ENCODE peak calls at places on chromosome 18, in six cellular contexts. One of them, this sample, is unnamed.

GRCh38 chr18:46625069-46625468 is 32.0 kb downstream of the LOXHD1 start:
- DNase-seq in endothelial cell of umbilical vein: no peak
- DNase-seq in K562: no peak
- DNase-seq in stomach: no peak
- DNase-seq in heart left ventricle: no peak
- DNase-seq in body of pancreas: no peak
- DNase-seq in this sample: no peak

GRCh38 chr18:12774982-12775381 is 72.1 kb downstream of the PSMG2 start:
- DNase-seq in endothelial cell of umbilical vein: no peak
- DNase-seq in K562: no peak
- DNase-seq in stomach: no peak
- DNase-seq in heart left ventricle: no peak
- DNase-seq in body of pancreas: no peak
- DNase-seq in this sample: no peak

GRCh38 chr18:32271649-32272324 is 81.9 kb downstream of the MEP1B start:
- DNase-seq in endothelial cell of umbilical vein: peak
- DNase-seq in K562: peak
- DNase-seq in stomach: no peak
- DNase-seq in heart left ventricle: no peak
- DNase-seq in body of pancreas: peak
- DNase-seq in this sample: peak

GRCh38 chr18:23563377-23564043 is 22.8 kb downstream of the NPC1 start:
- DNase-seq in endothelial cell of umbilical vein: no peak
- DNase-seq in K562: no peak
- DNase-seq in stomach: no peak
- DNase-seq in heart left ventricle: no peak
- DNase-seq in body of pancreas: no peak
- DNase-seq in this sample: no peak

GRCh38 chr18:10128906-10129305 is 215.1 kb downstream of the VAPA start:
- DNase-seq in endothelial cell of umbilical vein: no peak
- DNase-seq in K562: no peak
- DNase-seq in stomach: no peak
- DNase-seq in heart left ventricle: no peak
- DNase-seq in body of pancreas: no peak
- DNase-seq in this sample: no peak

GRCh38 chr18:55385770-55386169 is 202.2 kb downstream of the TCF4 start:
- DNase-seq in endothelial cell of umbilical vein: peak
- DNase-seq in K562: no peak
- DNase-seq in stomach: no peak
- DNase-seq in heart left ventricle: no peak
- DNase-seq in body of pancreas: no peak
- DNase-seq in this sample: no peak

GRCh38 chr18:13375302-13376255 is 157.0 kb downstream of the LDLRAD4 start:
- DNase-seq in endothelial cell of umbilical vein: peak
- DNase-seq in K562: no peak
- DNase-seq in stomach: no peak
- DNase-seq in heart left ventricle: peak
- DNase-seq in body of pancreas: peak
- DNase-seq in this sample: peak

GRCh38 chr18:38940863-38941531 is 1375.4 kb upstream of the CELF4 start:
- DNase-seq in endothelial cell of umbilical vein: peak
- DNase-seq in K562: no peak
- DNase-seq in stomach: no peak
- DNase-seq in heart left ventricle: no peak
- DNase-seq in body of pancreas: no peak
- DNase-seq in this sample: peak

GRCh38 chr18:57352271-57352701 is at the start of gene ST8SIA3:
- DNase-seq in endothelial cell of umbilical vein: no peak
- DNase-seq in K562: no peak
- DNase-seq in stomach: no peak
- DNase-seq in heart left ventricle: no peak
- DNase-seq in body of pancreas: no peak
- DNase-seq in this sample: no peak

GRCh38 chr18:39360072-39360471 is 1794.5 kb upstream of the CELF4 start:
- DNase-seq in endothelial cell of umbilical vein: no peak
- DNase-seq in K562: no peak
- DNase-seq in stomach: no peak
- DNase-seq in heart left ventricle: no peak
- DNase-seq in body of pancreas: no peak
- DNase-seq in this sample: no peak

GRCh38 chr18:71784777-71785176 is 759.4 kb downstream of the CBLN2 start:
- DNase-seq in endothelial cell of umbilical vein: peak
- DNase-seq in K562: peak
- DNase-seq in stomach: no peak
- DNase-seq in heart left ventricle: no peak
- DNase-seq in body of pancreas: no peak
- DNase-seq in this sample: no peak

GRCh38 chr18:8503287-8503686 is 106.0 kb upstream of the RAB12 start:
- DNase-seq in endothelial cell of umbilical vein: no peak
- DNase-seq in K562: no peak
- DNase-seq in stomach: no peak
- DNase-seq in heart left ventricle: no peak
- DNase-seq in body of pancreas: no peak
- DNase-seq in this sample: no peak

GRCh38 chr18:57839942-57840381 is 36.8 kb upstream of the ATP8B1 start:
- DNase-seq in endothelial cell of umbilical vein: peak
- DNase-seq in K562: no peak
- DNase-seq in stomach: no peak
- DNase-seq in heart left ventricle: no peak
- DNase-seq in body of pancreas: no peak
- DNase-seq in this sample: no peak

GRCh38 chr18:65788373-65788772 is 37.6 kb downstream of the CDH7 start:
- DNase-seq in endothelial cell of umbilical vein: no peak
- DNase-seq in K562: no peak
- DNase-seq in stomach: no peak
- DNase-seq in heart left ventricle: no peak
- DNase-seq in body of pancreas: no peak
- DNase-seq in this sample: no peak

GRCh38 chr18:46728219-46728930 is 28.5 kb downstream of the ST8SIA5 start:
- DNase-seq in endothelial cell of umbilical vein: no peak
- DNase-seq in K562: no peak
- DNase-seq in stomach: no peak
- DNase-seq in heart left ventricle: no peak
- DNase-seq in body of pancreas: no peak
- DNase-seq in this sample: no peak

GRCh38 chr18:75161629-75162028 is 47.3 kb downstream of the PTGR3 start:
- DNase-seq in endothelial cell of umbilical vein: peak
- DNase-seq in K562: no peak
- DNase-seq in stomach: peak
- DNase-seq in heart left ventricle: no peak
- DNase-seq in body of pancreas: no peak
- DNase-seq in this sample: no peak

GRCh38 chr18:46623541-46623940 is 33.5 kb downstream of the LOXHD1 start:
- DNase-seq in endothelial cell of umbilical vein: peak
- DNase-seq in K562: no peak
- DNase-seq in stomach: no peak
- DNase-seq in heart left ventricle: no peak
- DNase-seq in body of pancreas: no peak
- DNase-seq in this sample: no peak

GRCh38 chr18:2570772-2571199 is 519 bp downstream of the METTL4 start:
- DNase-seq in endothelial cell of umbilical vein: no peak
- DNase-seq in K562: peak
- DNase-seq in stomach: peak
- DNase-seq in heart left ventricle: peak
- DNase-seq in body of pancreas: peak
- DNase-seq in this sample: peak
- TF ChIP-seq POLR2A in endothelial cell of umbilical vein: no peak
- TF ChIP-seq POLR2A in K562: no peak
- TF ChIP-seq POLR2A in stomach: no peak
- TF ChIP-seq POLR2A in heart left ventricle: no peak
- TF ChIP-seq POLR2A in body of pancreas: no peak
- TF ChIP-seq POLR2A in this sample: no peak

GRCh38 chr18:76482971-76483691 is 11.9 kb downstream of the ZNF516 start:
- DNase-seq in endothelial cell of umbilical vein: no peak
- DNase-seq in K562: no peak
- DNase-seq in stomach: no peak
- DNase-seq in heart left ventricle: no peak
- DNase-seq in body of pancreas: no peak
- DNase-seq in this sample: no peak
- TF ChIP-seq POLR2A in endothelial cell of umbilical vein: no peak
- TF ChIP-seq POLR2A in K562: no peak
- TF ChIP-seq POLR2A in stomach: no peak
- TF ChIP-seq POLR2A in heart left ventricle: no peak
- TF ChIP-seq POLR2A in body of pancreas: no peak
- TF ChIP-seq POLR2A in this sample: no peak

GRCh38 chr18:3594760-3595241 is 144.8 kb downstream of the TGIF1 start:
- DNase-seq in endothelial cell of umbilical vein: no peak
- DNase-seq in K562: no peak
- DNase-seq in stomach: peak
- DNase-seq in heart left ventricle: no peak
- DNase-seq in body of pancreas: no peak
- DNase-seq in this sample: no peak

GRCh38 chr18:3592864-3593263 is 142.9 kb downstream of the TGIF1 start:
- DNase-seq in endothelial cell of umbilical vein: no peak
- DNase-seq in K562: peak
- DNase-seq in stomach: no peak
- DNase-seq in heart left ventricle: no peak
- DNase-seq in body of pancreas: no peak
- DNase-seq in this sample: no peak

GRCh38 chr18:3593381-3593903 is 143.5 kb downstream of the TGIF1 start:
- DNase-seq in endothelial cell of umbilical vein: no peak
- DNase-seq in K562: peak
- DNase-seq in stomach: no peak
- DNase-seq in heart left ventricle: no peak
- DNase-seq in body of pancreas: no peak
- DNase-seq in this sample: peak

GRCh38 chr18:3595282-3596273 is 145.6 kb downstream of the TGIF1 start:
- DNase-seq in endothelial cell of umbilical vein: peak
- DNase-seq in K562: no peak
- DNase-seq in stomach: peak
- DNase-seq in heart left ventricle: no peak
- DNase-seq in body of pancreas: peak
- DNase-seq in this sample: no peak

DNA sequence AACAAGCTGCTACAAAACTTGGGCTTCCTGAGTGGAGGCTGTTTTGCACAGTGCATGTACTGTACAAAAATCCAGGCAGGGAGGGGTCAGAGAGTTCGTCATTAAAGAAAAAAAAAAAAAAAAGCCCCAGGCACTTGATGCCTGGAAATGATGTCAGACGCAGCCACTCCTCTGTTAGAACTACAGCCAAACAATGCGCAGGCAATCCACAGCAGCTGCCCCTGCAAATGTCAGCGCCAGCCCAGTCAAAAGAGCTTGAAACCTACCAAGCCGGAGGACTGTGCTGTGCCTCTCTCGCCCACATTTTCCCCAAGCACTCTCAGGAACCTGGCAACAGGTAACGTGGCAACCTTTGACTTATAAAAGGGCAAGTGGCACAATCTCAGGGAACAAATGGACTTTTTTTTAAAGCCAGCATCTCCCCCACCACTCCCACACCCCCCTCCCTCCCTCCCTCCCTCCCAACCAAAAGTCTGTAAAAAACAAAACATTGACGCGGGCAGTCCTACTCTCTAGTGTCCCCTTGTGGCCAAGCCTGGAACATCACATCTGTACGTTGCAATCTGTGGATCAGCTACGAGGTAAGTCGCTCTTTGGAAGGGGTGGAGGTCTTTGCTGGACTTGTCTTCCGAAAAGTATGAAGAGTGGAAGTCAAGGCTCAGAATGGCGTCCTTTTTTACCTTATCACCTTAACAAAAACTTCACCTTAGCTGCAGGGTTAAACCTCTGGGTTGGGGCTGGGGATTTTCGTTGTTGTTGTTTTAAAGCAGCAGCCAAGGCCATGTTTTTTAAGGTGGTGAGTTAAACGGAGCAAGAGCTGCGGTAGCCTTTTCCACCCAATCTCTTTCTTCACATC is 144.2 kb downstream of the TGIF1 start:
- DNase-seq in endothelial cell of umbilical vein: peak
- DNase-seq in K562: peak
- DNase-seq in stomach: peak
- DNase-seq in heart left ventricle: peak
- DNase-seq in body of pancreas: peak
- DNase-seq in this sample: peak
- TF ChIP-seq POLR2A in endothelial cell of umbilical vein: peak
- TF ChIP-seq POLR2A in K562: no peak
- TF ChIP-seq POLR2A in stomach: no peak
- TF ChIP-seq POLR2A in heart left ventricle: peak
- TF ChIP-seq POLR2A in body of pancreas: peak
- TF ChIP-seq POLR2A in this sample: peak

DNA sequence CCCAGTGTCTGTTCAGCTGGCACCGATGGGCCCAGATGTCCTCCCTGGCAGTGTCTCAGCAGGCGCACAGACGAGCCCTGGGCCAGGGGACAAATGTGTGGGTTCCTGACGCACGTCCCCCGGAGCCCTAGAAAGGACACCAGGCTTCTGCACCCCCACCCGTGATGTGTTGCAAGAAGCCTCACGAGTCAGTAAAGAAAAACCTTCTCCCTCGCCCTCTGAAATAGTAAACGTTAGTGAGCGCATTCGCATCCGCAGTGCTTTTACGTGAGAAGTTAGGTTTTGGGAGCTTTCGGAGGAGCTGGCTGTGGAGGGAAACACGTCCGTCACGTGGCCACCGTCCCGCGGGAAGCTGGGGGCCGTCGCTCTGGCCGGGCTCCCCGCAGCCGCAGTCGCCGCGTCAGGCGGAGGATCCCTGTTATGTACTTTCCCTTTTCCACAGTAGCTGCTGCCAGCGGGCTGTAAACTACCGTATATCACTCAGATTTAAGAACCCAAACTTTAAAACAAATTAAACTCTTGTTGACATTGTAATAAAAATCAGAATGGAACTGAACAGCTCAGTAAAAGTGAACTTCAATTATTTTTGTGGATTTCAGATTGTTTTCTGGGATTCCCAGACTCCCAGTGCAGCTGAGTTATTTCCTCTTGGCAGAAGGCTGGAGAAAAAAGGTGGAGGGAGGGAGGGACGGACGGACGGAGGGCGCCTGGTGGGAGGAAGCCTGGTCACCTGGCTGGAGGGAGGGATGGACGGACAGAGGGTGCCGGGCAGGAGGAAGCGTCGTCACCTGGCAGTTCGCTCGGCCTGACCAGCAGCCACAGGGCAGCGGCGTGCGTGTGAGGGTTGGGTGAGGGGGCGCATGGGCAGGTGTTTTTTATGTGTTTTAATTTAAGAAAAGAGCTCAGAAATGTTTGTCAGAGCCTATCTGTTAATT is 112.1 kb downstream of the NFATC1 start:
- DNase-seq in endothelial cell of umbilical vein: peak
- DNase-seq in K562: no peak
- DNase-seq in stomach: peak
- DNase-seq in heart left ventricle: peak
- DNase-seq in body of pancreas: peak
- DNase-seq in this sample: no peak
- TF ChIP-seq POLR2A in endothelial cell of umbilical vein: no peak
- TF ChIP-seq POLR2A in K562: no peak
- TF ChIP-seq POLR2A in stomach: no peak
- TF ChIP-seq POLR2A in heart left ventricle: no peak
- TF ChIP-seq POLR2A in body of pancreas: no peak
- TF ChIP-seq POLR2A in this sample: no peak

This sample was measured in H54.